ENCODE peak calls at places on chromosomes 7 and 10, in nine cellular contexts. A is epithelial cell of esophagus, N is AG04449, X is hepatocyte, S is OCI-LY7, V is GM12865, K is bronchial epithelial cell, F is foreskin fibroblast, J is mammary epithelial cell. M is an unnamed sample.
A peak's percentile ranks its signal among the peaks of the same experiment; 100 is the strongest.

GRCh38 chr10:109895095-109895818 is 28.1 kb downstream of the XPNPEP1 start:
- DNase-seq in A (no peak), N (no peak), X (no peak), S (no peak), V (no peak), K (no peak), F (peak; percentile 75), J (no peak), M (no peak)

GRCh38 chr7:156140447-156140846 is 328.2 kb upstream of the SHH start:
- DNase-seq in A (no peak), N (no peak), X (no peak), S (no peak), V (no peak), K (no peak), F (no peak), J (no peak), M (no peak)

GRCh38 chr10:3665316-3665908 is 119.6 kb downstream of the KLF6 start:
- DNase-seq in A (no peak), N (no peak), X (no peak), S (no peak), V (no peak), K (no peak), F (no peak), J (no peak), M (no peak)

GRCh38 chr10:69501657-69502056 is 50.4 kb downstream of the TSPAN15 start:
- DNase-seq in A (no peak), N (no peak), X (no peak), S (no peak), V (no peak), K (no peak), F (no peak), J (no peak), M (no peak)

GRCh38 chr10:108439397-108439796 is 1274.9 kb upstream of the SORCS1 start:
- DNase-seq in A (no peak), N (no peak), X (no peak), S (no peak), V (no peak), K (no peak), F (peak; percentile 10), J (no peak), M (no peak)

GRCh38 chr7:233456-234035 is 41.2 kb downstream of the FAM20C start:
- DNase-seq in A (no peak), N (no peak), X (no peak), S (no peak), V (no peak), K (no peak), F (peak; percentile 47), J (no peak), M (no peak)

GRCh38 chr7:129783097-129783919 is 169.5 kb downstream of the UBE2H start:
- DNase-seq in A (no peak), N (no peak), X (no peak), S (no peak), V (no peak), K (no peak), F (no peak), J (no peak), M (no peak)

GRCh38 chr10:42877496-42878030 is 95.0 kb downstream of the BMS1 start:
- DNase-seq in A (no peak), N (no peak), X (no peak), S (no peak), V (no peak), K (no peak), F (no peak), J (no peak), M (no peak)

GRCh38 chr7:118013252-118014010 is 140.2 kb upstream of the CTTNBP2 start:
- DNase-seq in A (no peak), N (no peak), X (no peak), S (no peak), V (no peak), K (no peak), F (no peak), J (no peak), M (no peak)

GRCh38 chr10:122688293-122688989 is 11.2 kb downstream of the C10orf120 start:
- DNase-seq in A (peak; percentile 44), N (no peak), X (peak; percentile 22), S (no peak), V (no peak), K (peak; percentile 51), F (no peak), J (peak; percentile 9), M (no peak)

GRCh38 chr7:149794665-149795064 is 21.3 kb upstream of the ZNF467 start:
- DNase-seq in A (no peak), N (no peak), X (no peak), S (no peak), V (no peak), K (no peak), F (no peak), J (no peak), M (no peak)

GRCh38 chr7:90345548-90346319 is 782 bp upstream of the GTPBP10 start:
- DNase-seq in A (peak; percentile 46), N (no peak), X (peak; percentile 41), S (no peak), V (peak; percentile 9), K (peak; percentile 50), F (peak; percentile 59), J (peak; percentile 56), M (no peak)

GRCh38 chr7:25549315-25549933 is 321.1 kb upstream of the NPVF start:
- DNase-seq in A (no peak), N (no peak), X (peak; percentile 35), S (no peak), V (no peak), K (no peak), F (no peak), J (no peak), M (no peak)

GRCh38 chr10:132689721-132690360 is 96.1 kb downstream of the NKX6-2 start:
- DNase-seq in A (no peak), N (no peak), X (no peak), S (no peak), V (no peak), K (no peak), F (no peak), J (no peak), M (no peak)

GRCh38 chr10:71244638-71245419 is 32.5 kb downstream of the UNC5B start:
- DNase-seq in A (no peak), N (no peak), X (peak; percentile 66), S (no peak), V (peak; percentile 15), K (peak; percentile 18), F (peak; percentile 99), J (no peak), M (peak; percentile 97)

GRCh38 chr7:79425665-79426064 is 27.8 kb downstream of the MAGI2 start:
- DNase-seq in A (no peak), N (no peak), X (no peak), S (no peak), V (no peak), K (no peak), F (no peak), J (no peak), M (no peak)

GRCh38 chr7:108528183-108528712 is 2.3 kb upstream of the PNPLA8 start:
- DNase-seq in A (peak; percentile 90), N (no peak), X (no peak), S (no peak), V (no peak), K (peak; percentile 94), F (no peak), J (peak; percentile 89), M (no peak)

GRCh38 chr10:70575874-70576802 is 26.4 kb downstream of the PRF1 start:
- DNase-seq in A (no peak), N (no peak), X (peak; percentile 55), S (peak; percentile 92), V (peak; percentile 94), K (peak; percentile 65), F (peak; percentile 36), J (peak; percentile 80), M (no peak)

GRCh38 chr7:27199820-27200760 is at the start of gene HOXA13:
- DNase-seq in A (no peak), N (no peak), X (peak; percentile 89), S (peak; percentile 74), V (no peak), K (no peak), F (peak; percentile 94), J (peak; percentile 24), M (no peak)
- H3K4me3 ChIP-seq in A (no peak within 1 kb of the TSS), N (peak within 1 kb of the TSS; percentile 60), X (peak within 1 kb of the TSS; percentile 59), S (peak within 1 kb of the TSS; percentile 73), V (peak within 1 kb of the TSS; percentile 34), K (no peak within 1 kb of the TSS), F (peak within 1 kb of the TSS; percentile 93), J (peak within 1 kb of the TSS; percentile 44), M (peak within 1 kb of the TSS; percentile 83)

DNA sequence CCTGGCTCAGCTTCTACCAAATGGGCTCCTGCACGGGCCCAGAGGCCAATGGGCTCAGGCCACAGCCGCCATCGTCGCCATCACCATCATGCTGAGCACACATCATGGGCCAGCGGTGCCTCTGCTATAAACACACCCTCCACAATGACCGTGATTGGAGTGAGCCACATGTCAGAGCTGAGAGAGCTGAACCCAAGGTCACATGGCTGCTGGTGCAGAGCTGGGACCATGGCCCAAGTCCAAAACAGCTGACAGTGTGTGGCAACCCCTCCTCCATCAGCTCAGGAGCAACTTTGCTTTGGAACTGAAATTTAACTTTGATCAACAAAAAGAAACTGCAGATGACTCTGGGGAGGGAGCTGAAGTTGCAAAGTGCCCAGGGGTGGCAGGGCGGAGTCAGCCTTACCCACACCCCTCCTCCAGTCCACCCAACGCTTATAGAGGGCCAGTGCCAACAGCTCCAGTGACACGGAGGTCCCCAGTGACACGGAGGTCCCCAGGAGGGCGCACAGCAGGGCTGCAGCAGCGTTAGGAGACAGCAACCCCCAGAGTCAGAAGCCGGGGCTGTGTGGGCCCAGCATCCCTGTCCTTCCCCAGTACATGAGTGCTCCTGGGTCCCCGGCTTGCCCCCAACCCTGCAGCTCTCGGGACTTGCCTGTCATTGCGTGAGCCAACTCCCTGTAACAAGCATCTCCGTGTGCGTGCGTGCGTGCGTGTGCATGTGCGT is 249.6 kb downstream of the ELFN1 start:
- DNase-seq in A (no peak), N (no peak), X (peak; percentile 35), S (no peak), V (no peak), K (no peak), F (peak; percentile 48), J (no peak), M (no peak)
- H3K4me3 ChIP-seq in A (no peak overlapping the region), N (no peak overlapping the region), X (no peak overlapping the region), S (no peak overlapping the region), V (no peak overlapping the region), K (no peak overlapping the region), F (no peak overlapping the region), J (no peak overlapping the region), M (no peak overlapping the region)

GRCh38 chr7:77693830-77694583 is 2.3 kb upstream of the RSBN1L start:
- DNase-seq in A (no peak), N (no peak), X (no peak), S (no peak), V (no peak), K (no peak), F (no peak), J (no peak), M (no peak)
- H3K4me3 ChIP-seq in A (peak overlapping the region; percentile 2), N (peak overlapping the region; percentile 30), X (peak overlapping the region; percentile 35), S (peak overlapping the region; percentile 57), V (no peak overlapping the region), K (peak overlapping the region; percentile 6), F (peak overlapping the region; percentile 25), J (no peak overlapping the region), M (peak overlapping the region; percentile 30)

GRCh38 chr10:2575460-2575859 is 491.9 kb upstream of the PFKP start:
- DNase-seq in A (no peak), N (no peak), X (no peak), S (no peak), V (no peak), K (no peak), F (no peak), J (no peak), M (no peak)

GRCh38 chr10:2572611-2573010 is 494.7 kb upstream of the PFKP start:
- DNase-seq in A (no peak), N (no peak), X (no peak), S (no peak), V (no peak), K (no peak), F (no peak), J (no peak), M (no peak)

GRCh38 chr10:2576892-2577291 is 490.5 kb upstream of the PFKP start:
- DNase-seq in A (no peak), N (no peak), X (no peak), S (no peak), V (no peak), K (no peak), F (no peak), J (no peak), M (no peak)
- H3K4me3 ChIP-seq in A (no peak overlapping the region), N (no peak overlapping the region), X (no peak overlapping the region), S (no peak overlapping the region), V (no peak overlapping the region), K (no peak overlapping the region), F (no peak overlapping the region), J (no peak overlapping the region), M (no peak overlapping the region)